ENCODE peak calls at places on chromosome 1, in seven cellular contexts. X, C, S, R, P, B and H are unnamed samples.

GRCh38 chr1:155871390-155871789 is 12.0 kb downstream of the SYT11 start:
- DNase-seq in X (no peak), C (no peak), S (no peak), R (peak), P (no peak), B (no peak), H (peak)

GRCh38 chr1:222912730-222913129 is 97.9 kb downstream of the DISP1 start:
- DNase-seq in X (no peak), C (no peak), S (peak), R (no peak), P (no peak), B (no peak), H (peak)

GRCh38 chr1:111633736-111634135 is 14.1 kb downstream of the RAP1A start:
- DNase-seq in X (no peak), C (no peak), S (no peak), R (no peak), P (no peak), B (no peak), H (no peak)

GRCh38 chr1:202630541-202630940 is 79.7 kb downstream of the SYT2 start:
- DNase-seq in X (no peak), C (no peak), S (no peak), R (no peak), P (no peak), B (no peak), H (no peak)

GRCh38 chr1:163085904-163086268 is 16.7 kb downstream of the RGS4 start:
- DNase-seq in X (no peak), C (no peak), S (peak), R (no peak), P (no peak), B (no peak), H (no peak)

GRCh38 chr1:156860639-156861423 is at the start of gene NTRK1:
- DNase-seq in X (no peak), C (peak), S (no peak), R (no peak), P (no peak), B (peak), H (peak)

GRCh38 chr1:32122141-32122540 is 14.3 kb downstream of the KPNA6 start:
- DNase-seq in X (no peak), C (no peak), S (no peak), R (no peak), P (no peak), B (no peak), H (no peak)

GRCh38 chr1:89457046-89457445 is 67.6 kb upstream of the LRRC8B start:
- DNase-seq in X (no peak), C (no peak), S (no peak), R (no peak), P (no peak), B (no peak), H (no peak)

GRCh38 chr1:29033829-29034466 is 89.8 kb downstream of the TMEM200B start:
- DNase-seq in X (no peak), C (no peak), S (peak), R (no peak), P (no peak), B (peak), H (peak)

GRCh38 chr1:101174722-101175121 is 62.1 kb upstream of the S1PR1 start:
- DNase-seq in X (no peak), C (no peak), S (peak), R (no peak), P (no peak), B (peak), H (peak)

GRCh38 chr1:161779393-161779792 is 13.3 kb downstream of the ATF6 start:
- DNase-seq in X (no peak), C (no peak), S (no peak), R (no peak), P (no peak), B (no peak), H (no peak)

GRCh38 chr1:17566892-17567291 is 27.4 kb downstream of the ARHGEF10L start:
- DNase-seq in X (no peak), C (peak), S (no peak), R (no peak), P (no peak), B (no peak), H (no peak)

GRCh38 chr1:180594723-180595122 is 36.0 kb downstream of the OVAAL start:
- DNase-seq in X (no peak), C (no peak), S (no peak), R (no peak), P (no peak), B (no peak), H (peak)

GRCh38 chr1:112316254-112316653 is 79.8 kb upstream of the CTTNBP2NL start:
- DNase-seq in X (no peak), C (no peak), S (no peak), R (no peak), P (no peak), B (no peak), H (no peak)

GRCh38 chr1:32349211-32349708 is 13.0 kb downstream of the FAM229A start:
- DNase-seq in X (no peak), C (peak), S (peak), R (no peak), P (no peak), B (no peak), H (no peak)

GRCh38 chr1:211609120-211610024 is 30.4 kb upstream of the SLC30A1 start:
- DNase-seq in X (no peak), C (no peak), S (no peak), R (no peak), P (no peak), B (no peak), H (no peak)

GRCh38 chr1:63714482-63714760 is 59.4 kb upstream of the ROR1 start:
- DNase-seq in X (no peak), C (no peak), S (no peak), R (no peak), P (no peak), B (no peak), H (no peak)

GRCh38 chr1:248622491-248623106 is 12.3 kb downstream of the OR2T11 start:
- DNase-seq in X (no peak), C (no peak), S (no peak), R (no peak), P (no peak), B (peak), H (peak)

GRCh38 chr1:201933840-201934430 is 12.4 kb downstream of the LMOD1 start:
- DNase-seq in X (no peak), C (no peak), S (no peak), R (no peak), P (no peak), B (no peak), H (no peak)

GRCh38 chr1:66247415-66248208 is 286.3 kb upstream of the SGIP1 start:
- DNase-seq in X (no peak), C (no peak), S (no peak), R (no peak), P (no peak), B (no peak), H (no peak)

GRCh38 chr1:89687254-89687653 is 54.3 kb downstream of the LRRC8C start:
- DNase-seq in X (no peak), C (no peak), S (peak), R (no peak), P (no peak), B (no peak), H (no peak)

GRCh38 chr1:63975447-63975846 is 201.6 kb downstream of the ROR1 start:
- DNase-seq in X (no peak), C (no peak), S (no peak), R (no peak), P (no peak), B (no peak), H (no peak)

GRCh38 chr1:212671342-212672031 is 28.2 kb downstream of the BATF3 start:
- DNase-seq in X (no peak), C (no peak), S (peak), R (no peak), P (peak), B (peak), H (peak)

GRCh38 chr1:164891615-164892014 is 332.6 kb downstream of the PBX1 start:
- DNase-seq in X (no peak), C (no peak), S (no peak), R (no peak), P (no peak), B (no peak), H (no peak)

GRCh38 chr1:80509965-80510522 is 1290.7 kb upstream of the ADGRL2 start:
- DNase-seq in X (no peak), C (no peak), S (no peak), R (no peak), P (no peak), B (no peak), H (peak)

GRCh38 chr1:153760440-153760839 is 14.8 kb upstream of the SLC27A3 start:
- DNase-seq in X (no peak), C (no peak), S (peak), R (no peak), P (no peak), B (no peak), H (no peak)

GRCh38 chr1:43969746-43970466 is at the start of gene DPH2:
- DNase-seq in X (peak), C (peak), S (peak), R (peak), P (peak), B (peak), H (peak)

GRCh38 chr1:61246001-61246400 is 163.6 kb downstream of the NFIA start:
- DNase-seq in X (no peak), C (no peak), S (no peak), R (no peak), P (no peak), B (no peak), H (no peak)